ENCODE peak calls at places on chromosomes 6 and 20, in seven cellular contexts. K is fibroblast of lung, C is neural progenitor cell, A is Karpas-422, Q is mammary epithelial cell, L is GM23248, E is mesenchymal stem cell. Z is an unnamed sample. For H3K9me3, the result is how much of the 10 kb centered on the place peaks cover.

GRCh38 chr6:166560222-166560621 is 26.3 kb downstream of the RAMACL start:
- DNase-seq in K (no peak), C (no peak), A (no peak), Q (no peak), E (no peak), L (no peak), Z (no peak)

GRCh38 chr6:49939993-49940498 is 23.9 kb downstream of the DEFB114 start:
- DNase-seq in Q (no peak), A (no peak), C (no peak), K (no peak), L (no peak), E (no peak), Z (no peak)

GRCh38 chr6:20319520-20320357 is 81.9 kb upstream of the E2F3 start:
- DNase-seq in A (no peak), E (no peak), Q (no peak), L (no peak), C (no peak), K (no peak), Z (peak)

GRCh38 chr6:167760979-167761793 is 65.5 kb upstream of the AFDN start:
- DNase-seq in E (peak), C (no peak), Q (no peak), L (no peak), A (no peak), K (peak), Z (peak)

GRCh38 chr20:20365593-20365992 is 2.3 kb upstream of the INSM1 start:
- DNase-seq in L (no peak), A (no peak), E (no peak), Q (no peak), K (no peak), C (no peak), Z (no peak)

GRCh38 chr20:50582591-50583234 is 72.5 kb downstream of the PTPN1 start:
- DNase-seq in C (no peak), K (no peak), E (no peak), Q (no peak), L (no peak), A (no peak), Z (peak)

GRCh38 chr6:152124432-152125074 is 317.1 kb downstream of the ESR1 start:
- DNase-seq in E (peak), L (peak), Q (peak), A (peak), K (peak), C (peak), Z (no peak)

GRCh38 chr6:124659427-124659826 is 302.8 kb upstream of the RNF217 start:
- DNase-seq in E (no peak), K (no peak), C (peak), L (no peak), A (no peak), Q (no peak), Z (no peak)

GRCh38 chr6:158474961-158475343 is 84.9 kb upstream of the TMEM181 start:
- DNase-seq in E (peak), A (no peak), C (no peak), L (peak), Q (no peak), K (peak), Z (no peak)

GRCh38 chr6:79878142-79878748 is 69.1 kb downstream of the ELOVL4 start:
- DNase-seq in Q (peak), E (peak), C (no peak), L (no peak), A (no peak), K (peak), Z (no peak)

GRCh38 chr6:30158475-30159025 is 2.5 kb downstream of the TRIM10 start:
- DNase-seq in K (no peak), C (no peak), L (no peak), E (no peak), A (no peak), Q (no peak), Z (no peak)

GRCh38 chr6:17130786-17131185 is 28.9 kb downstream of the STMND1 start:
- DNase-seq in K (peak), L (peak), A (no peak), C (no peak), E (no peak), Q (no peak), Z (no peak)

GRCh38 chr6:111087871-111088667 is 766 bp downstream of the SLC16A10 start:
- DNase-seq in C (peak), E (peak), L (peak), A (peak), Q (peak), K (peak), Z (peak)

GRCh38 chr6:19603716-19604115 is 233.5 kb upstream of the ID4 start:
- DNase-seq in C (no peak), A (no peak), E (no peak), Q (no peak), L (no peak), K (no peak), Z (no peak)

GRCh38 chr6:73801652-73802268 is 105.8 kb downstream of the CD109 start:
- DNase-seq in L (peak), Q (no peak), K (no peak), E (no peak), C (no peak), A (no peak), Z (no peak)

GRCh38 chr6:15232836-15233510 is 12.9 kb upstream of the JARID2 start:
- DNase-seq in A (peak), Q (no peak), C (no peak), E (no peak), K (no peak), L (no peak), Z (no peak)

GRCh38 chr6:151493495-151494234 is at the start of gene CCDC170:
- DNase-seq in A (no peak), Q (no peak), C (peak), E (peak), K (peak), L (peak), Z (peak)

GRCh38 chr20:19975901-19976300 is 41.3 kb upstream of the NAA20 start:
- DNase-seq in A (no peak), C (no peak), Q (peak), K (peak), L (peak), E (no peak), Z (no peak)

GRCh38 chr6:81802356-81802755 is 49.9 kb upstream of the TENT5A start:
- DNase-seq in K (no peak), Q (no peak), L (no peak), E (no peak), A (no peak), C (no peak), Z (no peak)

GRCh38 chr6:30884521-30885480 is 482 bp downstream of the DDR1 start:
- DNase-seq in Q (peak), K (peak), E (peak), A (peak), C (peak), L (peak), Z (peak)

GRCh38 chr20:3911956-3912355 is 22.8 kb downstream of the PANK2 start:
- DNase-seq in C (no peak), A (peak), E (no peak), K (no peak), L (no peak), Q (no peak), Z (no peak)

GRCh38 chr6:168099201-168100010 is 20.4 kb upstream of the FRMD1 start:
- DNase-seq in K (no peak), A (no peak), E (peak), Q (no peak), L (no peak), C (peak), Z (no peak)

GRCh38 chr20:49285813-49286494 is 8.1 kb upstream of the ZNFX1 start:
- DNase-seq in A (no peak), E (no peak), Q (no peak), C (no peak), K (no peak), L (no peak), Z (no peak)

GRCh38 chr20:49288250-49288751 is 10.4 kb upstream of the ZNFX1 start:
- DNase-seq in K (no peak), E (peak), L (no peak), A (no peak), C (no peak), Q (no peak), Z (no peak)

GRCh38 chr20:49287555-49288249 is 9.8 kb upstream of the ZNFX1 start:
- DNase-seq in E (peak), Q (no peak), K (peak), C (no peak), A (no peak), L (peak), Z (no peak)

GRCh38 chr20:49285233-49285668 is 7.4 kb upstream of the ZNFX1 start:
- DNase-seq in K (no peak), A (no peak), Q (no peak), E (no peak), L (no peak), C (no peak), Z (no peak)

DNA sequence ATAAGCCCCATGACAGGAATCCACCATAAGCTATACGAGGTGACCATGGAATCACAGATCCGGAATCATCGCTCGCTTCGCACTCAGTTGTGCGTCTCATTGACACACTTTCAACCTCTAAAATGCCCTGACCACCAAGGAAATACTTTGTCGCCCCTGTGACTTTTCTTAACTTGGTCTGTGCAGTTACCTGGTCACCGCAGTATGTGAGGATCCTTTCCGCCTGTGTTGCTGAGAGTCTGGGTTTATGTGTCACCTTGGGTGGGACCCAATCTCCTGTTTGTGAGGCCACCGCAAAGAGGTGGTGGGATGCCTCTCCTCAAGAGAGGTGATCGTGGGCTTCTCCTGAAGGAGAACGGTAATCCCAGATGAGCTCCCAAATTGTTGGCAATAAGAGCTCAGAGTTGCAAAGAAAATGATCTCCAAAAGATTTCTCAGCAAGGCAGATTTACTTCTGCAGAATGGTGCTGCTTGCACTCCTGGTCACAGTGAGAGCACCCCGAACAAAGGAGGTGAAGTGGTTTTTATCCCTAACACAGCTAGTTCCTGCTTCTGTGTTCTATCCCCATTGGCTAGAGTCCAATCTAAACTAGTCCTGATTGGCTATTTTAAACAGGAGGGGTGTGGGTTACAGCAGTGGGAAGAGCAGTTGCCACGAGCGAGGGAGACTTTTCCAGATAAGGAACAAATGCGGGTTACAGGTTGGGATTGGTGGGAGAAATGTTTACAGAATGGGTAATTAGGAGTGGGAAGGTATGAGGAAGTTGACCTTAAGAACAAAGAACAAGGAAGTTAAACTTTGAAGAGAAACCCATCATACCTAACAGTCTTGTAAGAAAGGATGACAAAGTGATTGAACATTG is 9.1 kb upstream of the ZNFX1 start:
- DNase-seq in E (peak), C (peak), Q (no peak), L (peak), A (no peak), K (peak), Z (no peak)
- H3K9me3 ChIP-seq in E (under half), C (under half), Q (under half), L (under half), A (under half), K (under half), Z (under half)

GRCh38 chr6:128520436-128521301 is at the start of gene PTPRK:
- DNase-seq in L (peak), K (peak), C (peak), Q (peak), A (no peak), E (peak), Z (peak)
- H3K9ac ChIP-seq in L (peak), K (peak), C (peak), Q (peak), A (no peak), E (peak), Z (peak)

DNA sequence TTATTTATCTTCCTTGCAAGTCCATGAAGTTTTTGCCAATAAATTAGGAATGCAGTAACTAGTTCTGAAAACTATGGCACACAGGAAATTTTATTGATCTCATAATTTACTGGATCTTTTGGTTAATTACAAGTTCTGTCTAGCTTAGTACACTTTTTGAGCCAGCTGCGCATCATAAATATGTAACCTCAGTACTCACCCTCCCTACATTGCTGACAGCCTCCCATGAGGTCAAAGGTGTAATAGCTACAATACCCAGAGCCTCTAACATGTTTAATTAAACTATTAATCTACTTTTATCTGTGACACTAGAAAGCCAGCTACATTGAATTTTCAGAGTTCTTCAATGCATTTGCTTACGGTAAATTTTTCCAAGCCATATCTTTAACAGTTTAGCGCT is 898.1 kb downstream of the KIF16B start:
- DNase-seq in E (no peak), K (no peak), L (no peak), Q (no peak), A (no peak), C (no peak), Z (no peak)
- H3K9me3 ChIP-seq in E (under half), K (under half), L (under half), Q (under half), A (under half), C (under half), Z (under half)

GRCh38 chr20:32580194-32580593 is 4.9 kb downstream of the NOL4L start:
- DNase-seq in E (no peak), A (no peak), C (no peak), Q (no peak), L (no peak), K (no peak), Z (no peak)
- H3K9ac ChIP-seq in E (no peak), A (no peak), C (no peak), Q (no peak), L (no peak), K (no peak), Z (no peak)

DNA sequence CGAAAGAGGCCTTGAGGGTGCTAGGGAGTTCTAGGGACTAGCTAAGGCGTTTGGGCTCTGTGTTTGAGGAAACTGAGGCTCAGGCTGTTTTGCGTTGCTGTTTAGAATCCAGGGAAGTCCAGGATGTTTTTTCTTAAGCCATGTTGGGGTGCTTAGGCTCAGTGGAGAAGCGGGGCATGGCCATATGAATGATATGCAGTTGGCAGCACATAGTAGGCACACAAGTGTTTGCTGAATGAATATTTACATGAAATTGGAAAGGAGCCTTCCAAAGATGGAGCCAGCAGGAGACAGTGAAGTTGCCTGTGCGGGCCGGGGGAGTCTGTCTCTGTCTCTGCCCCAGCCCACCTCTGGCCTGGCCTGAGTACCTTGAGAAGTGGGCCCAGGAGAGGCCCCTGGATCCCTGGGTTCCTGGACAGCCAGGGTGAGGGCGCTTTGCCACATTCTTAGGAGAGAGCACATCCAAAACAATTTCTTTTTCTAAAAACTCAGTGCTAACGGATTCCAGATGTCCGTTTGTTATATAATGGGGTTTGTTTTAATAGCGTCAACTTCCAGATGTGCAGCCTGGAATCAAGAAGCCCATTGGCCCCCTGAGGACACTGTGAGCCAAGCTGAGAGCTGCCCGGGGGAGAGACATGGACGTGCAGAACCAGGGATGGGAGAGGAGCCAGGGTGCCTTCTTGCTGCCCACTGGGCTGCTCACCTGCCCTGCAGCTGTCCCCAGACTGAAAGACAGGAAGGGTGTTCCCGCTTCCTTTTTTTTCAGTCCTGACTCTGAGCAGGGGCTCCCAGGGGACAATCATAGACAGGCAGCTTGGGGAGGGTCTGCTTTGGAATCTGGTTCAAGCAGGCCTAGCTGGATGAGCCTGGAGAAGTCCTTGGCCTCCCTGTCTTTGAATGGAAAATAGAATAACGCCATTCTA is 20.1 kb upstream of the EMILIN3 start:
- DNase-seq in E (no peak), Q (no peak), L (peak), C (no peak), A (no peak), K (no peak), Z (no peak)
- H3K9me3 ChIP-seq in E (under half), Q (under half), L (under half), C (under half), A (under half), K (under half), Z (under half)

Z was measured in kidney.